ENCODE peak calls at places on chromosomes 12 and 14, in six cellular contexts. P is activated CD8-positive, alpha-beta T cell treated with anti-CD3 and anti-CD28 coated beads, Interleukin-2, amount 10 ng/mL, durations not matched to agents 7 days and 5 days; R is GM10248; O is GM04503; Q is stimulated activated CD8-positive, alpha-beta memory T cell treated with anti-CD3 and anti-CD28 coated beads, Interleukin-12 subunit alpha, Interleukin-12 subunit beta, amount 100 ng/mL, for 1 hour; S is GM03348. K is an unnamed sample.

GRCh38 chr14:61524211-61524806 is 171.0 kb upstream of the HIF1A start:
- DNase-seq in P (no peak), R (no peak), O (no peak), Q (no peak), S (no peak), K (no peak)

GRCh38 chr14:65348137-65348536 is 64.4 kb upstream of the FUT8 start:
- DNase-seq in P (no peak), R (no peak), O (no peak), Q (no peak), S (no peak), K (no peak)

GRCh38 chr14:72608391-72609204 is 285.3 kb downstream of the DPF3 start:
- DNase-seq in P (no peak), R (no peak), O (peak), Q (no peak), S (peak), K (no peak)

GRCh38 chr14:68671899-68672298 is 121.0 kb downstream of the ZFP36L1 start:
- DNase-seq in P (no peak), R (no peak), O (no peak), Q (no peak), S (no peak), K (no peak)

GRCh38 chr12:81692008-81692407 is 67.1 kb downstream of the PPFIA2 start:
- DNase-seq in P (no peak), R (no peak), O (no peak), Q (no peak), S (no peak), K (no peak)

GRCh38 chr14:51006781-51007211 is 62.5 kb upstream of the PYGL start:
- DNase-seq in P (no peak), R (no peak), O (peak), Q (no peak), S (peak), K (no peak)

GRCh38 chr14:97411938-97412612 is 614.9 kb downstream of the VRK1 start:
- DNase-seq in P (no peak), R (no peak), O (no peak), Q (no peak), S (no peak), K (no peak)

GRCh38 chr12:62834406-62834805 is 100.5 kb downstream of the PPM1H start:
- DNase-seq in P (no peak), R (no peak), O (no peak), Q (no peak), S (no peak), K (no peak)

GRCh38 chr12:13784504-13784903 is 196.9 kb downstream of the GRIN2B start:
- DNase-seq in P (no peak), R (no peak), O (no peak), Q (no peak), S (no peak), K (no peak)

GRCh38 chr14:53663709-53664108 is 292.9 kb downstream of the BMP4 start:
- DNase-seq in P (no peak), R (no peak), O (no peak), Q (no peak), S (peak), K (no peak)

GRCh38 chr12:79407671-79408622 is 282.8 kb downstream of the PAWR start:
- DNase-seq in P (no peak), R (peak), O (no peak), Q (no peak), S (peak), K (peak)

K was measured in NAMALWA.